ENCODE peak calls at places on chromosomes 12 and 14, in six cellular contexts. One of them, this sample, is unnamed.

GRCh38 chr12:116539905-116540482 is 19.2 kb upstream of the MAP1LC3B2 start:
- DNase-seq in PC-3: peak
- DNase-seq in gastrocnemius medialis: no peak
- DNase-seq in brain microvascular endothelial cell: peak
- DNase-seq in AG10803: peak
- DNase-seq in AG04450: peak
- DNase-seq in this sample: peak

GRCh38 chr12:6124411-6125151 is at the start of gene VWF:
- DNase-seq in AG04450: no peak
- DNase-seq in AG10803: no peak
- DNase-seq in PC-3: no peak
- DNase-seq in brain microvascular endothelial cell: no peak
- DNase-seq in gastrocnemius medialis: no peak
- DNase-seq in this sample: no peak

GRCh38 chr14:103772078-103772712 is 56.6 kb downstream of the ZFYVE21 start:
- DNase-seq in brain microvascular endothelial cell: no peak
- DNase-seq in AG10803: no peak
- DNase-seq in PC-3: no peak
- DNase-seq in gastrocnemius medialis: no peak
- DNase-seq in AG04450: no peak
- DNase-seq in this sample: no peak

GRCh38 chr12:16347391-16348298 is at the start of gene MGST1:
- DNase-seq in AG10803: peak
- DNase-seq in brain microvascular endothelial cell: peak
- DNase-seq in gastrocnemius medialis: peak
- DNase-seq in PC-3: peak
- DNase-seq in AG04450: no peak
- DNase-seq in this sample: peak

GRCh38 chr14:55851301-55851700 is 266.9 kb upstream of the PELI2 start:
- DNase-seq in PC-3: no peak
- DNase-seq in brain microvascular endothelial cell: no peak
- DNase-seq in gastrocnemius medialis: no peak
- DNase-seq in AG04450: no peak
- DNase-seq in AG10803: no peak
- DNase-seq in this sample: no peak

GRCh38 chr12:95548056-95548538 is 3.2 kb downstream of the USP44 start:
- DNase-seq in PC-3: no peak
- DNase-seq in AG04450: no peak
- DNase-seq in brain microvascular endothelial cell: no peak
- DNase-seq in AG10803: no peak
- DNase-seq in gastrocnemius medialis: no peak
- DNase-seq in this sample: no peak

GRCh38 chr12:3600039-3600720 is 109.2 kb downstream of the PRMT8 start:
- DNase-seq in PC-3: no peak
- DNase-seq in gastrocnemius medialis: no peak
- DNase-seq in AG10803: no peak
- DNase-seq in brain microvascular endothelial cell: no peak
- DNase-seq in AG04450: no peak
- DNase-seq in this sample: no peak

GRCh38 chr12:122228092-122228491 is 2.2 kb upstream of the DIABLO start:
- DNase-seq in brain microvascular endothelial cell: no peak
- DNase-seq in PC-3: no peak
- DNase-seq in AG04450: no peak
- DNase-seq in AG10803: no peak
- DNase-seq in gastrocnemius medialis: no peak
- DNase-seq in this sample: no peak

GRCh38 chr14:73850940-73851339 is 691 bp upstream of the PTGR2 start:
- DNase-seq in AG10803: peak
- DNase-seq in AG04450: no peak
- DNase-seq in gastrocnemius medialis: no peak
- DNase-seq in PC-3: peak
- DNase-seq in brain microvascular endothelial cell: no peak
- DNase-seq in this sample: peak

GRCh38 chr14:54487771-54488170 is 1.0 kb downstream of the GMFB start:
- DNase-seq in PC-3: peak
- DNase-seq in brain microvascular endothelial cell: no peak
- DNase-seq in gastrocnemius medialis: no peak
- DNase-seq in AG04450: no peak
- DNase-seq in AG10803: peak
- DNase-seq in this sample: peak

GRCh38 chr14:88189840-88190191 is 133.3 kb downstream of the KCNK10 start:
- DNase-seq in AG04450: no peak
- DNase-seq in PC-3: no peak
- DNase-seq in gastrocnemius medialis: no peak
- DNase-seq in AG10803: no peak
- DNase-seq in brain microvascular endothelial cell: no peak
- DNase-seq in this sample: no peak

GRCh38 chr12:68497702-68498101 is 113.0 kb upstream of the RAP1B start:
- DNase-seq in brain microvascular endothelial cell: peak
- DNase-seq in gastrocnemius medialis: no peak
- DNase-seq in AG10803: peak
- DNase-seq in PC-3: peak
- DNase-seq in AG04450: peak
- DNase-seq in this sample: peak

GRCh38 chr12:32896438-32897275 is at the start of gene PKP2:
- DNase-seq in AG04450: no peak
- DNase-seq in brain microvascular endothelial cell: no peak
- DNase-seq in AG10803: no peak
- DNase-seq in gastrocnemius medialis: peak
- DNase-seq in PC-3: peak
- DNase-seq in this sample: peak

GRCh38 chr14:43894534-43894933 is 612.5 kb downstream of the FSCB start:
- DNase-seq in AG10803: no peak
- DNase-seq in gastrocnemius medialis: no peak
- DNase-seq in brain microvascular endothelial cell: no peak
- DNase-seq in AG04450: no peak
- DNase-seq in PC-3: peak
- DNase-seq in this sample: peak

GRCh38 chr14:64800000-64800399 is 79.7 kb downstream of the SPTB start:
- DNase-seq in brain microvascular endothelial cell: peak
- DNase-seq in PC-3: peak
- DNase-seq in AG04450: no peak
- DNase-seq in AG10803: peak
- DNase-seq in gastrocnemius medialis: peak
- DNase-seq in this sample: peak

GRCh38 chr12:131934535-131934934 is 5.5 kb downstream of the PUS1 start:
- DNase-seq in AG04450: no peak
- DNase-seq in brain microvascular endothelial cell: no peak
- DNase-seq in AG10803: no peak
- DNase-seq in gastrocnemius medialis: no peak
- DNase-seq in PC-3: no peak
- DNase-seq in this sample: no peak

GRCh38 chr12:47775100-47775911 is 2.3 kb downstream of the SLC48A1 start:
- DNase-seq in AG10803: peak
- DNase-seq in PC-3: peak
- DNase-seq in gastrocnemius medialis: no peak
- DNase-seq in brain microvascular endothelial cell: no peak
- DNase-seq in AG04450: no peak
- DNase-seq in this sample: peak

GRCh38 chr14:52552063-52552988 is at the start of the genes GPR137C and TXNDC16:
- DNase-seq in PC-3: peak
- DNase-seq in AG04450: peak
- DNase-seq in gastrocnemius medialis: peak
- DNase-seq in brain microvascular endothelial cell: peak
- DNase-seq in AG10803: peak
- DNase-seq in this sample: peak

GRCh38 chr14:52553002-52553670 is 500 bp downstream of the GPR137C start:
- DNase-seq in AG10803: no peak
- DNase-seq in PC-3: peak
- DNase-seq in gastrocnemius medialis: peak
- DNase-seq in AG04450: no peak
- DNase-seq in brain microvascular endothelial cell: no peak
- DNase-seq in this sample: peak

GRCh38 chr14:52551696-52552062 is 626 bp downstream of the TXNDC16 start:
- DNase-seq in AG04450: no peak
- DNase-seq in gastrocnemius medialis: no peak
- DNase-seq in PC-3: peak
- DNase-seq in AG10803: peak
- DNase-seq in brain microvascular endothelial cell: peak
- DNase-seq in this sample: peak

GRCh38 chr14:52550661-52551060 is 1.6 kb downstream of the TXNDC16 start:
- DNase-seq in AG10803: no peak
- DNase-seq in gastrocnemius medialis: no peak
- DNase-seq in PC-3: no peak
- DNase-seq in AG04450: no peak
- DNase-seq in brain microvascular endothelial cell: no peak
- DNase-seq in this sample: no peak

DNA sequence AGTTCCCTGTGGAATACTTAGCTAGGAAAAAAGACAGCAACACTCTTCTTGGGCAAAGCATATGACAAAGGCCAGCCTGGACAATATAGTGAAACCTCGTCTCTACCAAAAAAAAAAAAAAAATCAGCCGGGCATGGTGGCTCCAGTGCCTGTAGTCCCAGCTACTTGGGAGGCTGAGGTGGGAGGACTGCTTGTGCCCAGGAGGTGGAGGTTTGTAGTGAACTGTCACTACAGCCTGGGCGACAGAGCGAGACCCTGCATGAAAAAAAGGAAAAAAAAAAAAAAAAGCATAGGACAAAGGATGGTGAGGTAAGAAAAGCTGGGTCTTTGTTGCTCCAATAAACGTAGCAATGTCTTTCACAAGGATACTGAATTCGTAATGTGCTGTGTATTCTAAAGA is 1.1 kb downstream of the TXNDC16 start:
- DNase-seq in gastrocnemius medialis: no peak
- DNase-seq in AG04450: no peak
- DNase-seq in AG10803: no peak
- DNase-seq in PC-3: no peak
- DNase-seq in brain microvascular endothelial cell: no peak
- DNase-seq in this sample: no peak
- H3K4me3 ChIP-seq in gastrocnemius medialis: peak
- H3K4me3 ChIP-seq in AG04450: no peak
- H3K4me3 ChIP-seq in AG10803: peak
- H3K4me3 ChIP-seq in PC-3: peak
- H3K4me3 ChIP-seq in brain microvascular endothelial cell: peak
- H3K4me3 ChIP-seq in this sample: no peak

GRCh38 chr12:19223018-19223417 is 93.5 kb downstream of the PLEKHA5 start:
- DNase-seq in AG10803: no peak
- DNase-seq in AG04450: no peak
- DNase-seq in gastrocnemius medialis: no peak
- DNase-seq in PC-3: peak
- DNase-seq in brain microvascular endothelial cell: no peak
- DNase-seq in this sample: no peak
- TF ChIP-seq CTCF in AG10803: peak
- TF ChIP-seq CTCF in AG04450: peak
- TF ChIP-seq CTCF in gastrocnemius medialis: no peak
- TF ChIP-seq CTCF in PC-3: peak
- TF ChIP-seq CTCF in brain microvascular endothelial cell: peak
- TF ChIP-seq CTCF in this sample: no peak

DNA sequence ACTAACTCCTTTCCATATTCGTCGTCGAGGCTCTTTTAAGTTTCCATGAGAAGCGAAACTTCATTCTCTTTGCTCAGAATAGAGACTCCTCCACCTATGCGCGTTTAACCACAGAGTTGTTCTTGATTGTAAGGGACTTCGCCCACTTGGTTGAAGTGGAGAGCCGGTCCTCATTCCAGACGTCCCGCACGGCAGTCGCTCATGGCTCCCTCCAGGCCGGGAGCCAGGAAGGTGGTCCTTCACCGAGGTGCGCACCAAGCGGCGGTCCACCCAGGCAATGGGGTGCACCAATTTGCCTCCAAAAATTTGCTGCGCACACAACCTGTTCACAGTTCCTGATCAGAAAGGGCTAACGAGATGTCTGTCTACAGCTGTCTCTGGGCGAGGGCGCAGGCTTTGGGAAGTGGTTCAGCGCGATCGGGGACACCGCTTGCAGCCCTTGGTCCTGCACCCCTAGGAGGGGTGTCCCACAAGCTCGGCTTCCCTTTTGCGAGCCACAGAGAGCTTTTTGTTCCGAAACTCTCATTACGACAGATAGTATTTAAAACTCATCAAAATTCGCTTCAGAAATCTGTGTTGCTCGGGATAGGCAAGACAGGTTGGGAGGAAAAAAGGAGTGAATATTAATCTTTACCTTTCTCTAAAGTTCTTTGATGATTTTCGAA is 6.5 kb upstream of the ALX1 start:
- DNase-seq in AG04450: no peak
- DNase-seq in brain microvascular endothelial cell: no peak
- DNase-seq in AG10803: no peak
- DNase-seq in gastrocnemius medialis: no peak
- DNase-seq in PC-3: no peak
- DNase-seq in this sample: no peak
- H3K4me3 ChIP-seq in AG04450: no peak
- H3K4me3 ChIP-seq in brain microvascular endothelial cell: peak
- H3K4me3 ChIP-seq in AG10803: no peak
- H3K4me3 ChIP-seq in gastrocnemius medialis: no peak
- H3K4me3 ChIP-seq in PC-3: no peak
- H3K4me3 ChIP-seq in this sample: no peak

DNA sequence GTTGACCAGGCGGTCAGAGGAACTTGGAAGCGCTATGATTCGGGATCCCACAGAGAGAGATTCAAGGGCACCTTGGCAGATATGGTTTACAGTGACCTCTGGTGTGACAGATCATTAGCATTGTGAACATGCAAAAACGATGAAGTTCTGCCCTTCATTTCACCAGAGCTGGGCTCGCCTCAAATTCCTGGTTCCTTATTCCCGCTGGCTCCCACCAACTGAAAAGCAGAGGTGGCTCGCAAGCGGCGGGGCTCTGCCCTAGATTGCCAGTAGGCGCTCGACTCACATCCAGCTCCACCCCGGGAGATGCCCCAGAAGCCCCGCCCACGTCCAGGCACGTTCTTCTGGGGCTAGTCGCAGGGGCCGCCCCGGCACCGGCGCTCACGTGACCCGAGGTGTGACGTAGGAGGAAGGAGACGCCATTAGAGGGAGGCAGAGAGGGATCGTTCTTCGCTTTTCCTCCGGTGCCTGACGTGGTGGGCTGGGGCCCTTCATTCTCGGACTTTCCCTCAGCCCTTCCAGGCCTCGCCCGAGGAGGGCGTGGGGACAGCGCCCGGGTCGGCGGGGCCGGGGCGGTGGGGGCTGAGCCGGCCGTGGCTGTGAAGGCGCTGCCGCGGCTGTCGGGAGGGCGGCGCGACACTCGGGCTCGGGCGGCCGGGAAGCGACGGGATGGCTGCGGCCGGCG is at the start of gene RAB21:
- DNase-seq in brain microvascular endothelial cell: peak
- DNase-seq in gastrocnemius medialis: peak
- DNase-seq in AG04450: peak
- DNase-seq in PC-3: peak
- DNase-seq in AG10803: peak
- DNase-seq in this sample: peak
- TF ChIP-seq CTCF in brain microvascular endothelial cell: peak
- TF ChIP-seq CTCF in gastrocnemius medialis: peak
- TF ChIP-seq CTCF in AG04450: peak
- TF ChIP-seq CTCF in PC-3: peak
- TF ChIP-seq CTCF in AG10803: peak
- TF ChIP-seq CTCF in this sample: peak